ENCODE peak calls at places on chromosomes 13 and 19, in eight cellular contexts. H is tibial nerve, I is cardiac muscle cell, F is neuronal stem cell, Z is fibroblast of lung, X is endodermal cell, R is AG04450, N is right lobe of liver. Q is an unnamed sample.

GRCh38 chr19:7340959-7341837 is 7.5 kb upstream of the ARHGEF18 start:
- DNase-seq in Z (peak; percentile 46), N (peak; percentile 79), F (peak; percentile 89), X (peak; percentile 98), H (peak; percentile 80), R (peak; percentile 51), I (peak; percentile 83), Q (peak; percentile 69)

GRCh38 chr19:52464798-52465470 is 11.6 kb downstream of the ZNF578 start:
- DNase-seq in X (peak; percentile 86), R (no peak), F (no peak), Z (no peak), H (no peak), I (peak; percentile 66), N (no peak), Q (no peak)

GRCh38 chr13:34816543-34816942 is 125.5 kb upstream of the NBEA start:
- DNase-seq in X (no peak), Z (peak; percentile 73), I (no peak), N (no peak), H (no peak), F (no peak), R (no peak), Q (no peak)

GRCh38 chr13:99798756-99799155 is 172.8 kb downstream of the ZIC5 start:
- DNase-seq in R (no peak), I (no peak), H (no peak), Z (no peak), X (no peak), N (no peak), F (no peak), Q (no peak)

GRCh38 chr19:41934849-41935374 is 6.7 kb upstream of the ERFL start:
- DNase-seq in N (peak; percentile 64), I (peak; percentile 78), H (peak; percentile 26), Z (no peak), F (peak; percentile 86), R (peak; percentile 13), X (peak; percentile 98), Q (peak; percentile 12)

GRCh38 chr19:54411033-54411432 is 4.2 kb upstream of the TTYH1 start:
- DNase-seq in R (no peak), I (no peak), Z (no peak), H (no peak), N (no peak), F (no peak), X (no peak), Q (no peak)

GRCh38 chr19:33821871-33822270 is 25.2 kb downstream of the KCTD15 start:
- DNase-seq in X (no peak), N (no peak), Z (no peak), H (no peak), R (no peak), I (no peak), F (no peak), Q (no peak)

GRCh38 chr13:51380269-51380668 is 40.8 kb downstream of the SERPINE3 start:
- DNase-seq in I (no peak), H (no peak), N (no peak), R (no peak), Z (peak; percentile 43), F (no peak), X (no peak), Q (no peak)

GRCh38 chr13:39783051-39783450 is 127.6 kb downstream of the COG6 start:
- DNase-seq in R (no peak), F (no peak), H (no peak), X (no peak), N (no peak), I (no peak), Z (no peak), Q (no peak)

GRCh38 chr13:31322025-31322424 is 122.2 kb downstream of the B3GLCT start:
- DNase-seq in X (no peak), F (no peak), Z (no peak), I (peak; percentile 2), N (no peak), H (no peak), R (no peak), Q (no peak)

GRCh38 chr13:83516781-83517180 is 365.5 kb downstream of the SLITRK1 start:
- DNase-seq in F (no peak), X (no peak), H (no peak), R (no peak), I (no peak), N (peak; percentile 16), Z (no peak), Q (no peak)

GRCh38 chr13:88071371-88071770 is 400.2 kb downstream of the SLITRK5 start:
- DNase-seq in F (no peak), I (no peak), H (no peak), Z (no peak), X (no peak), R (no peak), N (no peak), Q (no peak)

GRCh38 chr19:32296694-32297093 is 48.7 kb upstream of the ZNF507 start:
- DNase-seq in X (no peak), Z (no peak), N (no peak), F (no peak), I (no peak), H (no peak), R (no peak), Q (no peak)

GRCh38 chr13:107864543-107865460 is 350.5 kb downstream of the LIG4 start:
- DNase-seq in Z (peak; percentile 71), R (peak; percentile 49), F (peak; percentile 84), N (no peak), H (no peak), I (peak; percentile 88), X (peak; percentile 79), Q (no peak)

GRCh38 chr13:73918691-73919090 is 215.5 kb downstream of the KLF12 start:
- DNase-seq in N (no peak), R (no peak), I (no peak), X (no peak), H (no peak), Z (no peak), F (no peak), Q (no peak)

GRCh38 chr19:48171584-48172170 is 1.2 kb downstream of the ZSWIM9 start:
- DNase-seq in H (no peak), Z (no peak), N (no peak), R (no peak), I (no peak), X (no peak), F (no peak), Q (no peak)

GRCh38 chr13:100112186-100112838 is 23.4 kb downstream of the PCCA start:
- DNase-seq in H (no peak), X (no peak), N (no peak), R (no peak), I (no peak), F (no peak), Z (no peak), Q (no peak)

GRCh38 chr19:31349160-31349881 is at the start of gene TSHZ3:
- DNase-seq in I (peak; percentile 61), X (peak; percentile 89), R (no peak), H (peak; percentile 72), N (peak; percentile 80), F (no peak), Z (peak; percentile 87), Q (peak; percentile 41)

GRCh38 chr13:27482996-27483395 is 32.6 kb upstream of the MTIF3 start:
- DNase-seq in F (no peak), N (no peak), X (no peak), Z (no peak), H (no peak), I (no peak), R (no peak), Q (no peak)

GRCh38 chr13:111178417-111178816 is 63.3 kb downstream of the ARHGEF7 start:
- DNase-seq in X (no peak), F (no peak), I (no peak), R (no peak), H (no peak), N (no peak), Z (peak; percentile 20), Q (no peak)
- H3K27ac ChIP-seq in X (no peak overlapping the region), F (no peak overlapping the region), I (peak overlapping the region; percentile 65), R (peak overlapping the region; percentile 34), H (peak overlapping the region; percentile 50), N (no peak overlapping the region), Z (peak overlapping the region; percentile 41), Q (peak overlapping the region; percentile 77)

GRCh38 chr19:39672473-39672872 is 16.8 kb downstream of the LGALS16 start:
- DNase-seq in F (no peak), Z (no peak), H (no peak), I (no peak), X (no peak), R (no peak), N (no peak), Q (no peak)
- H3K27ac ChIP-seq in F (no peak overlapping the region), Z (no peak overlapping the region), H (no peak overlapping the region), I (no peak overlapping the region), X (no peak overlapping the region), R (no peak overlapping the region), N (no peak overlapping the region), Q (no peak overlapping the region)

DNA sequence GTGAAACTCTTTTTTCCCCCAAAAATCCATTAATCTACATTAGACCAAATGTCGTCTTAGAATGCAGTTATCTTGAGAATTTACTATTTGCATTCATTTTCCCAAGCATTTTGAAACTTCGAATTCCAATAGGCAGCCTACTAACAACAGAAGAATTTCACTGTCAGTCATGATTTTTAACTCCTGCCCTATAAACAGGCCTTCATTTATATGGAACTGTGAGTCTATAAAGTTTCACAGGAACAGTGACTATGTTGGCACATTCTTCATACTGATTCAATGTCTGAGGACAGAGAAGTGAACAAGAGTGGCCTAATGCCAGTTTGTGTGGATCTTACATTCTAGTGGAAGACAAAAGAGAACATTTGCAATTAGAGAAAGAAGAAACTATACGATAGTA is 198.0 kb downstream of the PCDH17 start:
- DNase-seq in I (no peak), H (no peak), F (no peak), Z (peak; percentile 66), N (no peak), R (no peak), X (no peak), Q (no peak)
- H3K27ac ChIP-seq in I (no peak overlapping the region), H (no peak overlapping the region), F (no peak overlapping the region), Z (no peak overlapping the region), N (no peak overlapping the region), R (no peak overlapping the region), X (no peak overlapping the region), Q (no peak overlapping the region)

DNA sequence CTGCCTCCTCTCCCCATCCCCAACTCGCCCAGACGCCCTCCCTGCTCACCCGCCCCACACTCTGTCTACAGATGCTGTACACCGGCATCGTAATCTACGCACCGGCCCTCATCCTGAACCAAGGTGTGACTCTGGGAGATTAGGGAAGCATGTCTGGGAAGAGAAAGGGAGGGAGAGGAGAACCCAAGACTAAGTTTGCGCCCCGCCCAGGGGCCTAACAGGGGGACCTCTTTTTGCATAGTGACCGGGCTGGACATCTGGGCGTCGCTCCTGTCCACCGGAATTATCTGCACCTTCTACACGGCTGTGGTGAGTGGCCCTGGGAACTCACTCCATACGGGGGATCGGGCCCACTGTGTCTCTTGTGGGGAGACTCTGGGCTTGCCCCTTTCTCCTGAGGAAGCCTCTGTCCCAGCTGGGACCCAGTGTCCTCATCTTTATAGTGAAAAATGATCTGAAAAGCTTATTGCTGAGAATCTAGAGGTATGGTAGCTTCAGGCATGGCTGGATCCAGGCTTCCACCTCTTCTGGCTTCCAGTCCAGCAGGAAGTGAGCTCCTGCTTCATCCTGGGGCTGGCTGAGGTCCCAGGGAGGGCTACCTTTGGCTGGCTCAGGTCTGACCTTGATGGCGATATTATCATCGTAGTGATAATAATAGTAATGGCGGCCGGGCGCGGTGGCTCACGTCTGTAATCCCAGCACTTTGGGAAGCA is 2.8 kb downstream of the SLC5A5 start:
- DNase-seq in F (no peak), I (no peak), N (no peak), X (no peak), H (no peak), Z (no peak), R (no peak), Q (no peak)
- H3K27ac ChIP-seq in F (no peak overlapping the region), I (no peak overlapping the region), N (no peak overlapping the region), X (no peak overlapping the region), H (no peak overlapping the region), Z (no peak overlapping the region), R (no peak overlapping the region), Q (no peak overlapping the region)

Q was measured in caudate nucleus.